ENCODE peak calls at places on chromosomes 5 and 9, in six cellular contexts. One of them, this sample, is unnamed. For H3K4me1 and H3K36me3, the result is how much of the 10 kb centered on the place peaks cover.

GRCh38 chr5:177402271-177403043 is 2.0 kb upstream of the PFN3 start:
- DNase-seq in upper lobe of right lung: peak
- DNase-seq in kidney: peak
- DNase-seq in small intestine: peak
- DNase-seq in OCI-LY7: no peak
- DNase-seq in suprapubic skin: no peak
- DNase-seq in this sample: peak

GRCh38 chr9:97993000-97993399 is 9.9 kb downstream of the ANP32B start:
- DNase-seq in upper lobe of right lung: no peak
- DNase-seq in kidney: no peak
- DNase-seq in small intestine: no peak
- DNase-seq in OCI-LY7: peak
- DNase-seq in suprapubic skin: no peak
- DNase-seq in this sample: no peak

GRCh38 chr9:17764306-17764705 is 185.4 kb downstream of the SH3GL2 start:
- DNase-seq in upper lobe of right lung: no peak
- DNase-seq in kidney: no peak
- DNase-seq in small intestine: no peak
- DNase-seq in OCI-LY7: no peak
- DNase-seq in suprapubic skin: no peak
- DNase-seq in this sample: no peak

GRCh38 chr9:123406691-123407536 is 50.9 kb downstream of the CRB2 start:
- DNase-seq in upper lobe of right lung: no peak
- DNase-seq in kidney: peak
- DNase-seq in small intestine: no peak
- DNase-seq in OCI-LY7: no peak
- DNase-seq in suprapubic skin: no peak
- DNase-seq in this sample: no peak

GRCh38 chr9:2657427-2657826 is 35.8 kb downstream of the VLDLR start:
- DNase-seq in upper lobe of right lung: no peak
- DNase-seq in kidney: no peak
- DNase-seq in small intestine: no peak
- DNase-seq in OCI-LY7: peak
- DNase-seq in suprapubic skin: no peak
- DNase-seq in this sample: no peak

GRCh38 chr9:123456011-123456410 is 100.0 kb downstream of the CRB2 start:
- DNase-seq in upper lobe of right lung: no peak
- DNase-seq in kidney: no peak
- DNase-seq in small intestine: peak
- DNase-seq in OCI-LY7: no peak
- DNase-seq in suprapubic skin: no peak
- DNase-seq in this sample: no peak

GRCh38 chr5:174925586-174925985 is 201.2 kb downstream of the MSX2 start:
- DNase-seq in upper lobe of right lung: no peak
- DNase-seq in kidney: no peak
- DNase-seq in small intestine: no peak
- DNase-seq in OCI-LY7: no peak
- DNase-seq in suprapubic skin: no peak
- DNase-seq in this sample: no peak

GRCh38 chr9:6938873-6939272 is 181.1 kb downstream of the KDM4C start:
- DNase-seq in upper lobe of right lung: no peak
- DNase-seq in kidney: no peak
- DNase-seq in small intestine: no peak
- DNase-seq in OCI-LY7: no peak
- DNase-seq in suprapubic skin: no peak
- DNase-seq in this sample: no peak

GRCh38 chr5:65876496-65876895 is 49.9 kb upstream of the ERBIN start:
- DNase-seq in upper lobe of right lung: no peak
- DNase-seq in kidney: no peak
- DNase-seq in small intestine: no peak
- DNase-seq in OCI-LY7: no peak
- DNase-seq in suprapubic skin: no peak
- DNase-seq in this sample: no peak

GRCh38 chr9:26369096-26369495 is 523.5 kb downstream of the CAAP1 start:
- DNase-seq in upper lobe of right lung: no peak
- DNase-seq in kidney: no peak
- DNase-seq in small intestine: no peak
- DNase-seq in OCI-LY7: no peak
- DNase-seq in suprapubic skin: no peak
- DNase-seq in this sample: no peak

GRCh38 chr5:72817639-72818266 is 1.3 kb downstream of the TNPO1 start:
- DNase-seq in upper lobe of right lung: no peak
- DNase-seq in kidney: no peak
- DNase-seq in small intestine: peak
- DNase-seq in OCI-LY7: peak
- DNase-seq in suprapubic skin: no peak
- DNase-seq in this sample: no peak

GRCh38 chr9:100394819-100395218 is 32.1 kb upstream of the MSANTD3 start:
- DNase-seq in upper lobe of right lung: no peak
- DNase-seq in kidney: no peak
- DNase-seq in small intestine: no peak
- DNase-seq in OCI-LY7: no peak
- DNase-seq in suprapubic skin: no peak
- DNase-seq in this sample: no peak

GRCh38 chr5:128826290-128826689 is 139.0 kb upstream of the SLC27A6 start:
- DNase-seq in upper lobe of right lung: no peak
- DNase-seq in kidney: no peak
- DNase-seq in small intestine: no peak
- DNase-seq in OCI-LY7: no peak
- DNase-seq in suprapubic skin: no peak
- DNase-seq in this sample: no peak

GRCh38 chr5:170639221-170639925 is 135.6 kb downstream of the KCNIP1 start:
- DNase-seq in upper lobe of right lung: peak
- DNase-seq in kidney: no peak
- DNase-seq in small intestine: no peak
- DNase-seq in OCI-LY7: no peak
- DNase-seq in suprapubic skin: no peak
- DNase-seq in this sample: peak

GRCh38 chr9:3903273-3903672 is 377.5 kb upstream of the RFX3 start:
- DNase-seq in upper lobe of right lung: no peak
- DNase-seq in kidney: no peak
- DNase-seq in small intestine: peak
- DNase-seq in OCI-LY7: no peak
- DNase-seq in suprapubic skin: no peak
- DNase-seq in this sample: no peak

GRCh38 chr5:155616779-155617392 is 603.3 kb downstream of the KIF4B start:
- DNase-seq in upper lobe of right lung: peak
- DNase-seq in kidney: no peak
- DNase-seq in small intestine: peak
- DNase-seq in OCI-LY7: peak
- DNase-seq in suprapubic skin: no peak
- DNase-seq in this sample: no peak

GRCh38 chr5:81657386-81657785 is 93.5 kb downstream of the SSBP2 start:
- DNase-seq in upper lobe of right lung: no peak
- DNase-seq in kidney: no peak
- DNase-seq in small intestine: peak
- DNase-seq in OCI-LY7: no peak
- DNase-seq in suprapubic skin: no peak
- DNase-seq in this sample: no peak

GRCh38 chr9:19199012-19199411 is 31.5 kb upstream of the DENND4C start:
- DNase-seq in upper lobe of right lung: no peak
- DNase-seq in kidney: no peak
- DNase-seq in small intestine: no peak
- DNase-seq in OCI-LY7: no peak
- DNase-seq in suprapubic skin: no peak
- DNase-seq in this sample: no peak
- H3K4me1 ChIP-seq in upper lobe of right lung: under half
- H3K4me1 ChIP-seq in kidney: under half
- H3K4me1 ChIP-seq in small intestine: under half
- H3K4me1 ChIP-seq in OCI-LY7: under half
- H3K4me1 ChIP-seq in suprapubic skin: under half
- H3K4me1 ChIP-seq in this sample: under half

GRCh38 chr9:72361227-72361626 is 3.8 kb downstream of the ZFAND5 start:
- DNase-seq in upper lobe of right lung: no peak
- DNase-seq in kidney: no peak
- DNase-seq in small intestine: no peak
- DNase-seq in OCI-LY7: no peak
- DNase-seq in suprapubic skin: no peak
- DNase-seq in this sample: no peak
- H3K36me3 ChIP-seq in upper lobe of right lung: half or more
- H3K36me3 ChIP-seq in kidney: under half
- H3K36me3 ChIP-seq in small intestine: under half
- H3K36me3 ChIP-seq in OCI-LY7: half or more
- H3K36me3 ChIP-seq in suprapubic skin: under half
- H3K36me3 ChIP-seq in this sample: half or more

GRCh38 chr9:76643399-76644117 is 120.7 kb upstream of the PCA3 start:
- DNase-seq in upper lobe of right lung: no peak
- DNase-seq in kidney: no peak
- DNase-seq in small intestine: no peak
- DNase-seq in OCI-LY7: peak
- DNase-seq in suprapubic skin: no peak
- DNase-seq in this sample: no peak
- H3K27ac ChIP-seq in upper lobe of right lung: no peak
- H3K27ac ChIP-seq in kidney: no peak
- H3K27ac ChIP-seq in small intestine: no peak
- H3K27ac ChIP-seq in OCI-LY7: peak
- H3K27ac ChIP-seq in suprapubic skin: no peak
- H3K27ac ChIP-seq in this sample: no peak

GRCh38 chr5:109411175-109411514 is 1.4 kb upstream of the PJA2 start:
- DNase-seq in upper lobe of right lung: no peak
- DNase-seq in kidney: no peak
- DNase-seq in small intestine: no peak
- DNase-seq in OCI-LY7: no peak
- DNase-seq in suprapubic skin: no peak
- DNase-seq in this sample: no peak

GRCh38 chr5:109411627-109412026 is 1.9 kb upstream of the PJA2 start:
- DNase-seq in upper lobe of right lung: no peak
- DNase-seq in kidney: no peak
- DNase-seq in small intestine: peak
- DNase-seq in OCI-LY7: no peak
- DNase-seq in suprapubic skin: no peak
- DNase-seq in this sample: no peak

GRCh38 chr5:109409061-109409843 is 522 bp downstream of the PJA2 start:
- DNase-seq in upper lobe of right lung: peak
- DNase-seq in kidney: peak
- DNase-seq in small intestine: peak
- DNase-seq in OCI-LY7: peak
- DNase-seq in suprapubic skin: peak
- DNase-seq in this sample: peak

GRCh38 chr5:109409844-109410388 is at the start of gene PJA2:
- DNase-seq in upper lobe of right lung: peak
- DNase-seq in kidney: peak
- DNase-seq in small intestine: peak
- DNase-seq in OCI-LY7: peak
- DNase-seq in suprapubic skin: peak
- DNase-seq in this sample: peak

GRCh38 chr5:109410389-109411174 is 808 bp upstream of the PJA2 start:
- DNase-seq in upper lobe of right lung: peak
- DNase-seq in kidney: peak
- DNase-seq in small intestine: peak
- DNase-seq in OCI-LY7: peak
- DNase-seq in suprapubic skin: peak
- DNase-seq in this sample: peak
- H3K4me1 ChIP-seq in upper lobe of right lung: under half
- H3K4me1 ChIP-seq in kidney: under half
- H3K4me1 ChIP-seq in small intestine: under half
- H3K4me1 ChIP-seq in OCI-LY7: under half
- H3K4me1 ChIP-seq in suprapubic skin: half or more
- H3K4me1 ChIP-seq in this sample: under half